ENCODE peak calls at places on chromosomes 7 and 10, in eight cellular contexts. One of them, this sample, is unnamed.

GRCh38 chr7:28065308-28065707 is 115.3 kb downstream of the JAZF1 start:
- DNase-seq in aorta: no peak
- DNase-seq in Karpas-422: no peak
- DNase-seq in heart left ventricle: no peak
- DNase-seq in naive thymus-derived CD4-positive, alpha-beta T cell: no peak
- DNase-seq in uterus: peak
- DNase-seq in astrocyte: no peak
- DNase-seq in PC-3: no peak
- DNase-seq in this sample: no peak

GRCh38 chr7:48887500-48887899 is 36.8 kb upstream of the CDC14C start:
- DNase-seq in aorta: no peak
- DNase-seq in Karpas-422: no peak
- DNase-seq in heart left ventricle: no peak
- DNase-seq in naive thymus-derived CD4-positive, alpha-beta T cell: no peak
- DNase-seq in uterus: no peak
- DNase-seq in astrocyte: peak
- DNase-seq in PC-3: peak
- DNase-seq in this sample: no peak

GRCh38 chr10:70761031-70761601 is 24.1 kb downstream of the TBATA start:
- DNase-seq in aorta: peak
- DNase-seq in Karpas-422: no peak
- DNase-seq in heart left ventricle: no peak
- DNase-seq in naive thymus-derived CD4-positive, alpha-beta T cell: no peak
- DNase-seq in uterus: no peak
- DNase-seq in astrocyte: no peak
- DNase-seq in PC-3: peak
- DNase-seq in this sample: no peak

GRCh38 chr10:71241899-71242620 is 29.7 kb downstream of the UNC5B start:
- DNase-seq in aorta: no peak
- DNase-seq in Karpas-422: no peak
- DNase-seq in heart left ventricle: no peak
- DNase-seq in naive thymus-derived CD4-positive, alpha-beta T cell: no peak
- DNase-seq in uterus: no peak
- DNase-seq in astrocyte: peak
- DNase-seq in PC-3: no peak
- DNase-seq in this sample: no peak

GRCh38 chr7:115102738-115103137 is 180.8 kb downstream of the MDFIC start:
- DNase-seq in aorta: no peak
- DNase-seq in Karpas-422: no peak
- DNase-seq in heart left ventricle: no peak
- DNase-seq in naive thymus-derived CD4-positive, alpha-beta T cell: no peak
- DNase-seq in uterus: no peak
- DNase-seq in astrocyte: no peak
- DNase-seq in PC-3: no peak
- DNase-seq in this sample: no peak

GRCh38 chr10:70893227-70894006 is 5.1 kb upstream of the PCBD1 start:
- DNase-seq in aorta: no peak
- DNase-seq in Karpas-422: no peak
- DNase-seq in heart left ventricle: no peak
- DNase-seq in naive thymus-derived CD4-positive, alpha-beta T cell: no peak
- DNase-seq in uterus: peak
- DNase-seq in astrocyte: no peak
- DNase-seq in PC-3: no peak
- DNase-seq in this sample: no peak

GRCh38 chr10:104387130-104387888 is 33.7 kb downstream of the CFAP58 start:
- DNase-seq in aorta: no peak
- DNase-seq in Karpas-422: peak
- DNase-seq in heart left ventricle: no peak
- DNase-seq in naive thymus-derived CD4-positive, alpha-beta T cell: no peak
- DNase-seq in uterus: no peak
- DNase-seq in astrocyte: no peak
- DNase-seq in PC-3: no peak
- DNase-seq in this sample: no peak

GRCh38 chr7:45259966-45260646 is 102.5 kb downstream of the RAMP3 start:
- DNase-seq in aorta: peak
- DNase-seq in Karpas-422: peak
- DNase-seq in heart left ventricle: peak
- DNase-seq in naive thymus-derived CD4-positive, alpha-beta T cell: peak
- DNase-seq in uterus: no peak
- DNase-seq in astrocyte: no peak
- DNase-seq in PC-3: peak
- DNase-seq in this sample: peak

GRCh38 chr10:17910144-17910789 is 41.5 kb upstream of the SLC39A12 start:
- DNase-seq in aorta: no peak
- DNase-seq in Karpas-422: peak
- DNase-seq in heart left ventricle: peak
- DNase-seq in naive thymus-derived CD4-positive, alpha-beta T cell: no peak
- DNase-seq in uterus: peak
- DNase-seq in astrocyte: peak
- DNase-seq in PC-3: peak
- DNase-seq in this sample: no peak

GRCh38 chr10:109895095-109895818 is 28.1 kb downstream of the XPNPEP1 start:
- DNase-seq in aorta: peak
- DNase-seq in Karpas-422: no peak
- DNase-seq in heart left ventricle: peak
- DNase-seq in naive thymus-derived CD4-positive, alpha-beta T cell: no peak
- DNase-seq in uterus: no peak
- DNase-seq in astrocyte: peak
- DNase-seq in PC-3: no peak
- DNase-seq in this sample: no peak

GRCh38 chr7:157856873-157857577 is 520.2 kb downstream of the DNAJB6 start:
- DNase-seq in aorta: peak
- DNase-seq in Karpas-422: no peak
- DNase-seq in heart left ventricle: no peak
- DNase-seq in naive thymus-derived CD4-positive, alpha-beta T cell: no peak
- DNase-seq in uterus: no peak
- DNase-seq in astrocyte: no peak
- DNase-seq in PC-3: no peak
- DNase-seq in this sample: no peak

GRCh38 chr7:139118803-139119485 is 9.4 kb upstream of the ZC3HAV1 start:
- DNase-seq in aorta: no peak
- DNase-seq in Karpas-422: no peak
- DNase-seq in heart left ventricle: no peak
- DNase-seq in naive thymus-derived CD4-positive, alpha-beta T cell: no peak
- DNase-seq in uterus: no peak
- DNase-seq in astrocyte: peak
- DNase-seq in PC-3: no peak
- DNase-seq in this sample: no peak

GRCh38 chr10:86970152-86970886 is 2.0 kb downstream of the ADIRF start:
- DNase-seq in aorta: peak
- DNase-seq in Karpas-422: no peak
- DNase-seq in heart left ventricle: peak
- DNase-seq in naive thymus-derived CD4-positive, alpha-beta T cell: no peak
- DNase-seq in uterus: peak
- DNase-seq in astrocyte: no peak
- DNase-seq in PC-3: peak
- DNase-seq in this sample: peak

GRCh38 chr10:29926649-29927048 is 132.7 kb downstream of the JCAD start:
- DNase-seq in aorta: no peak
- DNase-seq in Karpas-422: peak
- DNase-seq in heart left ventricle: no peak
- DNase-seq in naive thymus-derived CD4-positive, alpha-beta T cell: no peak
- DNase-seq in uterus: no peak
- DNase-seq in astrocyte: peak
- DNase-seq in PC-3: peak
- DNase-seq in this sample: no peak

GRCh38 chr7:2017914-2018785 is 214.6 kb downstream of the MAD1L1 start:
- DNase-seq in aorta: peak
- DNase-seq in Karpas-422: no peak
- DNase-seq in heart left ventricle: no peak
- DNase-seq in naive thymus-derived CD4-positive, alpha-beta T cell: no peak
- DNase-seq in uterus: no peak
- DNase-seq in astrocyte: no peak
- DNase-seq in PC-3: no peak
- DNase-seq in this sample: no peak

GRCh38 chr7:151796091-151796870 is 80.6 kb downstream of the PRKAG2 start:
- DNase-seq in aorta: peak
- DNase-seq in Karpas-422: no peak
- DNase-seq in heart left ventricle: no peak
- DNase-seq in naive thymus-derived CD4-positive, alpha-beta T cell: no peak
- DNase-seq in uterus: no peak
- DNase-seq in astrocyte: peak
- DNase-seq in PC-3: peak
- DNase-seq in this sample: no peak

GRCh38 chr10:97849491-97850402 is at the start of gene GOLGA7B:
- DNase-seq in aorta: peak
- DNase-seq in Karpas-422: no peak
- DNase-seq in heart left ventricle: peak
- DNase-seq in naive thymus-derived CD4-positive, alpha-beta T cell: peak
- DNase-seq in uterus: no peak
- DNase-seq in astrocyte: no peak
- DNase-seq in PC-3: peak
- DNase-seq in this sample: no peak

GRCh38 chr10:110774069-110775021 is 97.4 kb upstream of the PDCD4 start:
- DNase-seq in aorta: no peak
- DNase-seq in Karpas-422: no peak
- DNase-seq in heart left ventricle: no peak
- DNase-seq in naive thymus-derived CD4-positive, alpha-beta T cell: no peak
- DNase-seq in uterus: no peak
- DNase-seq in astrocyte: peak
- DNase-seq in PC-3: peak
- DNase-seq in this sample: no peak

DNA sequence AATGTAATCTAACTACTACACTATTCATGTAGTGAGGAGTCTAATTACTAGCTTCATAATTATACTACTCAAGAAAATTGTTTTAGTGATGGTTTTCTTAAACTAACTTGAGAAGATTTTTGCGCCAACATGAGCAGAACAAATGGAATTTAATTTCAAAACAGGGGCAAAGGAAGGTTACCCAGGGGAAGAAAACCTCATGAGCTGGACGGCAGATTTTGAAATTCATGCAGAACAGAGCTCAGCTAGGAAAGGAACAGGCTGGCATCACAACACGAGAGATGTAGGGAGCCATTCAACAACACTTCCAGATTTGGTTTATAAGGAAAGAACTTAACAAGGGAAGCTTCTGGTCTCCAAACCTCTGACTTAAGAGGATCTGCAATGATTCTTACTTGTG is 235.3 kb upstream of the PRKCQ start:
- DNase-seq in aorta: no peak
- DNase-seq in Karpas-422: no peak
- DNase-seq in heart left ventricle: no peak
- DNase-seq in naive thymus-derived CD4-positive, alpha-beta T cell: no peak
- DNase-seq in uterus: no peak
- DNase-seq in astrocyte: no peak
- DNase-seq in PC-3: no peak
- DNase-seq in this sample: no peak
- H3K4me3 ChIP-seq in aorta: no peak
- H3K4me3 ChIP-seq in Karpas-422: no peak
- H3K4me3 ChIP-seq in heart left ventricle: no peak
- H3K4me3 ChIP-seq in naive thymus-derived CD4-positive, alpha-beta T cell: no peak
- H3K4me3 ChIP-seq in uterus: no peak
- H3K4me3 ChIP-seq in astrocyte: no peak
- H3K4me3 ChIP-seq in PC-3: no peak
- H3K4me3 ChIP-seq in this sample: no peak

GRCh38 chr7:111788426-111788825 is 226.1 kb upstream of the IMMP2L start:
- DNase-seq in aorta: no peak
- DNase-seq in Karpas-422: no peak
- DNase-seq in heart left ventricle: no peak
- DNase-seq in naive thymus-derived CD4-positive, alpha-beta T cell: no peak
- DNase-seq in uterus: no peak
- DNase-seq in astrocyte: peak
- DNase-seq in PC-3: no peak
- DNase-seq in this sample: no peak
- H3K27ac ChIP-seq in aorta: peak
- H3K27ac ChIP-seq in Karpas-422: no peak
- H3K27ac ChIP-seq in heart left ventricle: no peak
- H3K27ac ChIP-seq in naive thymus-derived CD4-positive, alpha-beta T cell: no peak
- H3K27ac ChIP-seq in uterus: no peak
- H3K27ac ChIP-seq in astrocyte: no peak
- H3K27ac ChIP-seq in PC-3: no peak
- H3K27ac ChIP-seq in this sample: no peak

DNA sequence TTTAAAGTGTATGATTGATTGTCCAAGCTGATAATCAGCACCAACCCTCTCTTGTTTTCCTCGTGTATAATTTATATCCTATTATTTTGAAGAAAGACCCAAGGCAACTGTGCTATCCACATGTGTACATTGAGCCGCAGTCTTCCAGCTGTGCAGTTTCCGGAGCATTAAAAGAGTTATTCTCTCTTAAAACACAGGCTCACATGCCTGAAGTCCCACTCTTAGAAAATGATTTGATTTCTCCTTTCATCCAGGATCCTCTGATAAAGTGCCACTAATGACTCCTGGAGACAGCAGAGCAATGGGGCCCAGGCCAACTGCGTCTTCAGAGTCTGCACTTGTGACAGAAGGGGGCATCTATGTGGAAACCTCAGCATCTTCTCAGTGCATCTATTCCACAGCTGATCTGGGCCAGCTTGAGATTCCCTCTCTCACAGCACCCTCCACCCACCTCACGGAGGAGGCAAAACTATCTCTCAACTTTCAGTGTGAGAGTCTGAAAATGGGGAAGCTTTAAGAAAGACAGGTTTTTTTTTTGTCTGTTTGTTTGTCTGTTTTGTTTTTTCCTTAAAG is 482.1 kb upstream of the AKR1E2 start:
- DNase-seq in aorta: no peak
- DNase-seq in Karpas-422: no peak
- DNase-seq in heart left ventricle: no peak
- DNase-seq in naive thymus-derived CD4-positive, alpha-beta T cell: no peak
- DNase-seq in uterus: no peak
- DNase-seq in astrocyte: peak
- DNase-seq in PC-3: no peak
- DNase-seq in this sample: no peak
- H3K4me3 ChIP-seq in aorta: no peak
- H3K4me3 ChIP-seq in Karpas-422: no peak
- H3K4me3 ChIP-seq in heart left ventricle: no peak
- H3K4me3 ChIP-seq in naive thymus-derived CD4-positive, alpha-beta T cell: no peak
- H3K4me3 ChIP-seq in uterus: no peak
- H3K4me3 ChIP-seq in astrocyte: no peak
- H3K4me3 ChIP-seq in PC-3: no peak
- H3K4me3 ChIP-seq in this sample: no peak

DNA sequence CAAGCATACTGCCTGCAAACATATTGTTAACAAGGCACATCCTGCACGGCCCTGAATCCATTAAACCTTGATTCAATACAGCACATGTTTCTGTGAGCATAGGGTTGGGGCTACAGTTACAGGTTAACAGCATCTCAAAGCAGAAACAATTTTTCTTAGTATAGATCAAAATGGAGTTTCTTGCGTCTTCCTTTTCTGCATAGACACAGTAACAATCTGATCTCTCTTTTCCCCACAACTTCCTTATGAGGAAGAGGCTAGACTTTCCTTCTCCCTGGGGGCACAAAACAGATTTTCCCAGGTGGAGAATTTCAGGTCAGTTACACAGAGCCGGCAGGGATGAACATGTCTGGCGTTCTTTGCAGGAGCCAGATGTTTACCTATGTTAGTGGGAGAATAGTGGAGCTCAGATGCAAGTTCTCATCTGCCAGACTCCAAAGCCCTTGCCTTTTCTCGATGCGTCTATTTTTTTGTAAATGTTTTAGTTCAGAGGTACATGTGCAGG is 37.5 kb upstream of the PFKFB3 start:
- DNase-seq in aorta: no peak
- DNase-seq in Karpas-422: no peak
- DNase-seq in heart left ventricle: no peak
- DNase-seq in naive thymus-derived CD4-positive, alpha-beta T cell: no peak
- DNase-seq in uterus: no peak
- DNase-seq in astrocyte: no peak
- DNase-seq in PC-3: no peak
- DNase-seq in this sample: no peak
- H3K27ac ChIP-seq in aorta: no peak
- H3K27ac ChIP-seq in Karpas-422: no peak
- H3K27ac ChIP-seq in heart left ventricle: peak
- H3K27ac ChIP-seq in naive thymus-derived CD4-positive, alpha-beta T cell: peak
- H3K27ac ChIP-seq in uterus: no peak
- H3K27ac ChIP-seq in astrocyte: no peak
- H3K27ac ChIP-seq in PC-3: no peak
- H3K27ac ChIP-seq in this sample: no peak

This sample was measured in lung.